ENCODE peak calls at places on chromosomes 3 and 15, in eight cellular contexts. L is H7; D is NCI-H146; I is CD4-positive, alpha-beta T cell; B is heart left ventricle; Y is heart right ventricle; C is NCI-H1092; E is stimulated activated CD8-positive, alpha-beta memory T cell treated with anti-CD3 and anti-CD28 coated beads, Interleukin-2, amount 100 ng/mL, for 1 hour. H is an unnamed sample.

GRCh38 chr3:53862241-53862640 is 15.9 kb downstream of the IL17RB start:
- DNase-seq in L (no peak), D (no peak), I (no peak), B (no peak), Y (no peak), C (no peak), E (no peak), H (no peak)

GRCh38 chr15:57235865-57236264 is 140.4 kb upstream of the CGNL1 start:
- DNase-seq in L (no peak), D (peak), I (no peak), B (no peak), Y (no peak), C (no peak), E (no peak), H (no peak)

GRCh38 chr3:134132961-134133360 is 103.2 kb upstream of the SLCO2A1 start:
- DNase-seq in L (no peak), D (no peak), I (no peak), B (no peak), Y (no peak), C (no peak), E (no peak), H (no peak)

GRCh38 chr3:65939841-65940246 is 98.9 kb downstream of the MAGI1 start:
- DNase-seq in L (no peak), D (no peak), I (no peak), B (no peak), Y (no peak), C (no peak), E (no peak), H (no peak)

GRCh38 chr15:75697523-75698398 is 14.9 kb downstream of the CSPG4 start:
- DNase-seq in L (peak), D (no peak), I (no peak), B (no peak), Y (no peak), C (no peak), E (no peak), H (no peak)

GRCh38 chr15:29043731-29044485 is 158.1 kb downstream of the APBA2 start:
- DNase-seq in L (no peak), D (no peak), I (no peak), B (no peak), Y (no peak), C (no peak), E (no peak), H (no peak)

GRCh38 chr3:134161817-134162396 is 88.8 kb downstream of the RYK start:
- DNase-seq in L (peak), D (peak), I (no peak), B (no peak), Y (no peak), C (no peak), E (no peak), H (no peak)

GRCh38 chr3:186369217-186369616 is 7.2 kb upstream of the DGKG start:
- DNase-seq in L (no peak), D (no peak), I (no peak), B (no peak), Y (no peak), C (no peak), E (no peak), H (no peak)

GRCh38 chr3:20073683-20074082 is 33.4 kb downstream of the KAT2B start:
- DNase-seq in L (no peak), D (no peak), I (no peak), B (no peak), Y (no peak), C (no peak), E (no peak), H (no peak)

GRCh38 chr3:45954306-45954705 is 11.0 kb downstream of the CXCR6 start:
- DNase-seq in L (no peak), D (no peak), I (no peak), B (no peak), Y (no peak), C (no peak), E (no peak), H (no peak)

GRCh38 chr3:24365168-24365567 is 129.5 kb downstream of the THRB start:
- DNase-seq in L (no peak), D (no peak), I (no peak), B (peak), Y (peak), C (no peak), E (no peak), H (peak)

GRCh38 chr15:67685008-67685599 is 140.2 kb upstream of the SKOR1 start:
- DNase-seq in L (peak), D (peak), I (no peak), B (no peak), Y (no peak), C (no peak), E (no peak), H (no peak)

GRCh38 chr3:185318136-185318535 is 44.8 kb upstream of the MAP3K13 start:
- DNase-seq in L (no peak), D (no peak), I (no peak), B (no peak), Y (no peak), C (no peak), E (no peak), H (no peak)

GRCh38 chr15:48298914-48299313 is 32.3 kb upstream of the DUT start:
- DNase-seq in L (peak), D (peak), I (no peak), B (no peak), Y (no peak), C (no peak), E (no peak), H (no peak)

GRCh38 chr15:99130314-99130713 is 25.4 kb downstream of the SYNM start:
- DNase-seq in L (no peak), D (no peak), I (no peak), B (no peak), Y (no peak), C (no peak), E (no peak), H (no peak)

GRCh38 chr3:141285570-141285969 is 53.9 kb downstream of the PXYLP1 start:
- DNase-seq in L (no peak), D (peak), I (no peak), B (no peak), Y (no peak), C (no peak), E (no peak), H (no peak)

GRCh38 chr3:151146071-151146730 is 56.8 kb downstream of the GPR171 start:
- DNase-seq in L (peak), D (peak), I (no peak), B (peak), Y (peak), C (peak), E (peak), H (no peak)

GRCh38 chr15:59797756-59798604 is 108.9 kb upstream of the BNIP2 start:
- DNase-seq in L (no peak), D (no peak), I (no peak), B (no peak), Y (no peak), C (no peak), E (no peak), H (no peak)

GRCh38 chr15:31083394-31083790 is 18.1 kb downstream of the TRPM1 start:
- DNase-seq in L (no peak), D (peak), I (no peak), B (no peak), Y (no peak), C (no peak), E (no peak), H (peak)

GRCh38 chr3:49411550-49411967 is 217 bp downstream of the RHOA start:
- DNase-seq in L (peak), D (peak), I (no peak), B (peak), Y (peak), C (no peak), E (peak), H (no peak)

GRCh38 chr3:190076601-190077444 is 43.9 kb downstream of the P3H2 start:
- DNase-seq in L (no peak), D (no peak), I (no peak), B (peak), Y (no peak), C (no peak), E (no peak), H (peak)